ENCODE peak calls at places on chromosomes 12 and 14, in eight cellular contexts. One of them, this sample, is unnamed.

GRCh38 chr14:67416810-67417209 is 4.8 kb upstream of the PLEK2 start:
- DNase-seq in GM12878: no peak
- DNase-seq in dorsolateral prefrontal cortex: no peak
- DNase-seq in left ventricle myocardium superior: no peak
- DNase-seq in RKO: no peak
- DNase-seq in cerebellum: no peak
- DNase-seq in aorta: no peak
- DNase-seq in cardiac fibroblast: no peak
- DNase-seq in this sample: no peak

GRCh38 chr12:96219700-96220206 is 25.6 kb downstream of the ELK3 start:
- DNase-seq in aorta: peak
- DNase-seq in left ventricle myocardium superior: no peak
- DNase-seq in GM12878: no peak
- DNase-seq in cerebellum: no peak
- DNase-seq in cardiac fibroblast: peak
- DNase-seq in RKO: peak
- DNase-seq in dorsolateral prefrontal cortex: no peak
- DNase-seq in this sample: no peak

GRCh38 chr12:80846930-80847329 is 90.8 kb downstream of the LIN7A start:
- DNase-seq in RKO: no peak
- DNase-seq in cerebellum: no peak
- DNase-seq in cardiac fibroblast: no peak
- DNase-seq in GM12878: no peak
- DNase-seq in dorsolateral prefrontal cortex: no peak
- DNase-seq in left ventricle myocardium superior: no peak
- DNase-seq in aorta: no peak
- DNase-seq in this sample: no peak

GRCh38 chr12:15719230-15719629 is 70.0 kb downstream of the EPS8 start:
- DNase-seq in RKO: no peak
- DNase-seq in GM12878: no peak
- DNase-seq in cardiac fibroblast: no peak
- DNase-seq in aorta: no peak
- DNase-seq in left ventricle myocardium superior: no peak
- DNase-seq in cerebellum: no peak
- DNase-seq in dorsolateral prefrontal cortex: no peak
- DNase-seq in this sample: no peak

GRCh38 chr14:104145826-104146642 is 7.6 kb downstream of the KIF26A start:
- DNase-seq in RKO: no peak
- DNase-seq in cardiac fibroblast: no peak
- DNase-seq in GM12878: no peak
- DNase-seq in cerebellum: no peak
- DNase-seq in left ventricle myocardium superior: peak
- DNase-seq in aorta: peak
- DNase-seq in dorsolateral prefrontal cortex: no peak
- DNase-seq in this sample: no peak

GRCh38 chr12:52561880-52562449 is 9.0 kb upstream of the KRT71 start:
- DNase-seq in dorsolateral prefrontal cortex: no peak
- DNase-seq in left ventricle myocardium superior: no peak
- DNase-seq in aorta: no peak
- DNase-seq in cardiac fibroblast: no peak
- DNase-seq in GM12878: no peak
- DNase-seq in cerebellum: no peak
- DNase-seq in RKO: peak
- DNase-seq in this sample: no peak

GRCh38 chr14:64628940-64629403 is 75.3 kb upstream of the PLEKHG3 start:
- DNase-seq in cerebellum: no peak
- DNase-seq in left ventricle myocardium superior: no peak
- DNase-seq in cardiac fibroblast: peak
- DNase-seq in aorta: no peak
- DNase-seq in RKO: peak
- DNase-seq in GM12878: no peak
- DNase-seq in dorsolateral prefrontal cortex: no peak
- DNase-seq in this sample: peak

GRCh38 chr12:43206396-43206795 is 345.6 kb downstream of the ADAMTS20 start:
- DNase-seq in aorta: no peak
- DNase-seq in left ventricle myocardium superior: no peak
- DNase-seq in dorsolateral prefrontal cortex: no peak
- DNase-seq in GM12878: no peak
- DNase-seq in cardiac fibroblast: peak
- DNase-seq in cerebellum: no peak
- DNase-seq in RKO: no peak
- DNase-seq in this sample: no peak

GRCh38 chr12:116284401-116284800 is 6.9 kb upstream of the MED13L start:
- DNase-seq in RKO: no peak
- DNase-seq in cerebellum: no peak
- DNase-seq in left ventricle myocardium superior: no peak
- DNase-seq in aorta: no peak
- DNase-seq in GM12878: no peak
- DNase-seq in cardiac fibroblast: peak
- DNase-seq in dorsolateral prefrontal cortex: no peak
- DNase-seq in this sample: no peak

GRCh38 chr14:67421356-67422224 is 9.6 kb upstream of the PLEK2 start:
- DNase-seq in dorsolateral prefrontal cortex: no peak
- DNase-seq in GM12878: no peak
- DNase-seq in RKO: no peak
- DNase-seq in left ventricle myocardium superior: no peak
- DNase-seq in aorta: peak
- DNase-seq in cerebellum: no peak
- DNase-seq in cardiac fibroblast: no peak
- DNase-seq in this sample: no peak

GRCh38 chr12:63913929-63914328 is 69.4 kb downstream of the SRGAP1 start:
- DNase-seq in RKO: no peak
- DNase-seq in cerebellum: no peak
- DNase-seq in aorta: no peak
- DNase-seq in dorsolateral prefrontal cortex: no peak
- DNase-seq in GM12878: no peak
- DNase-seq in cardiac fibroblast: no peak
- DNase-seq in left ventricle myocardium superior: no peak
- DNase-seq in this sample: no peak

GRCh38 chr14:93040443-93040842 is 75.3 kb downstream of the ITPK1 start:
- DNase-seq in cardiac fibroblast: no peak
- DNase-seq in cerebellum: no peak
- DNase-seq in RKO: no peak
- DNase-seq in left ventricle myocardium superior: peak
- DNase-seq in dorsolateral prefrontal cortex: no peak
- DNase-seq in aorta: no peak
- DNase-seq in GM12878: no peak
- DNase-seq in this sample: no peak

GRCh38 chr12:46874642-46875041 is 48.8 kb upstream of the SLC38A4 start:
- DNase-seq in dorsolateral prefrontal cortex: no peak
- DNase-seq in cardiac fibroblast: peak
- DNase-seq in left ventricle myocardium superior: peak
- DNase-seq in RKO: no peak
- DNase-seq in GM12878: no peak
- DNase-seq in aorta: no peak
- DNase-seq in cerebellum: no peak
- DNase-seq in this sample: no peak

GRCh38 chr12:131642101-131642540 is 68.8 kb upstream of the SFSWAP start:
- DNase-seq in RKO: peak
- DNase-seq in dorsolateral prefrontal cortex: no peak
- DNase-seq in GM12878: peak
- DNase-seq in cardiac fibroblast: no peak
- DNase-seq in left ventricle myocardium superior: no peak
- DNase-seq in cerebellum: no peak
- DNase-seq in aorta: no peak
- DNase-seq in this sample: no peak

GRCh38 chr12:131831021-131831571 is 2.9 kb downstream of the MMP17 start:
- DNase-seq in dorsolateral prefrontal cortex: peak
- DNase-seq in left ventricle myocardium superior: no peak
- DNase-seq in cerebellum: no peak
- DNase-seq in cardiac fibroblast: peak
- DNase-seq in GM12878: no peak
- DNase-seq in RKO: no peak
- DNase-seq in aorta: peak
- DNase-seq in this sample: no peak

GRCh38 chr12:111160350-111161142 is 208.3 kb downstream of the PHETA1 start:
- DNase-seq in aorta: no peak
- DNase-seq in cerebellum: no peak
- DNase-seq in cardiac fibroblast: no peak
- DNase-seq in RKO: no peak
- DNase-seq in dorsolateral prefrontal cortex: no peak
- DNase-seq in left ventricle myocardium superior: no peak
- DNase-seq in GM12878: no peak
- DNase-seq in this sample: no peak